ENCODE peak calls at places on chromosomes 16 and 17, in six cellular contexts. R is H9; W is endodermal cell; N is CD4-positive, alpha-beta T cell; E is aorta; D is neural progenitor cell. L is an unnamed sample.
A peak's percentile ranks its signal among the peaks of the same experiment; 100 is the strongest.

GRCh38 chr17:75346906-75347305 is 57.7 kb upstream of the SLC25A19 start:
- DNase-seq in R (peak; percentile 66), W (peak; percentile 90), N (no peak), E (no peak), D (peak; percentile 58), L (no peak)

GRCh38 chr16:75491876-75492275 is 3.4 kb downstream of the CHST6 start:
- DNase-seq in R (peak; percentile 62), W (peak; percentile 76), N (no peak), E (no peak), D (peak; percentile 35), L (no peak)

GRCh38 chr17:82603981-82604448 is 44.2 kb downstream of the WDR45B start:
- DNase-seq in R (no peak), W (no peak), N (no peak), E (peak; percentile 87), D (no peak), L (peak; percentile 90)

GRCh38 chr16:77277141-77277540 is 77.9 kb downstream of the SYCE1L start:
- DNase-seq in R (no peak), W (no peak), N (no peak), E (no peak), D (no peak), L (no peak)

GRCh38 chr17:31744541-31744951 is 114.5 kb downstream of the COPRS start:
- DNase-seq in R (no peak), W (no peak), N (no peak), E (no peak), D (no peak), L (no peak)

GRCh38 chr16:46620265-46621005 is 744 bp downstream of the SHCBP1 start:
- DNase-seq in R (no peak), W (no peak), N (no peak), E (no peak), D (no peak), L (no peak)

GRCh38 chr17:38898291-38898679 is 27.1 kb upstream of the LASP1NB start:
- DNase-seq in R (no peak), W (no peak), N (no peak), E (no peak), D (no peak), L (no peak)

GRCh38 chr16:27829975-27830374 is 233.5 kb downstream of the GSG1L start:
- DNase-seq in R (no peak), W (peak; percentile 1), N (no peak), E (no peak), D (no peak), L (peak; percentile 22)

GRCh38 chr16:17744903-17745581 is 274.3 kb upstream of the XYLT1 start:
- DNase-seq in R (peak; percentile 40), W (peak; percentile 75), N (no peak), E (no peak), D (peak; percentile 76), L (no peak)

GRCh38 chr17:7330099-7331015 is 1.2 kb upstream of the NEURL4 start:
- DNase-seq in R (peak; percentile 96), W (peak; percentile 97), N (no peak), E (peak; percentile 85), D (peak; percentile 92), L (peak; percentile 85)

GRCh38 chr17:80779961-80780380 is 211.7 kb upstream of the CHMP6 start:
- DNase-seq in R (no peak), W (no peak), N (no peak), E (no peak), D (no peak), L (no peak)

GRCh38 chr17:59762022-59762825 is 54.8 kb downstream of the VMP1 start:
- DNase-seq in R (no peak), W (no peak), N (no peak), E (no peak), D (no peak), L (no peak)

GRCh38 chr17:72682597-72682996 is 409.9 kb downstream of the SLC39A11 start:
- DNase-seq in R (no peak), W (no peak), N (no peak), E (no peak), D (no peak), L (no peak)

GRCh38 chr17:48597492-48597774 is 3.9 kb upstream of the HOXB5 start:
- DNase-seq in R (no peak), W (peak; percentile 65), N (no peak), E (no peak), D (no peak), L (no peak)
- H3K27ac ChIP-seq in R (no peak overlapping the region), W (no peak overlapping the region), N (no peak overlapping the region), E (no peak overlapping the region), D (no peak overlapping the region), L (peak overlapping the region; percentile 76)

GRCh38 chr16:35182043-35182677 is 1722.7 kb downstream of the TP53TG3F start:
- DNase-seq in R (no peak), W (no peak), N (no peak), E (no peak), D (no peak), L (no peak)
- H3K9me3 ChIP-seq in R (peaks cover 92% of the 10 kb centered on the region), W (peaks cover 81% of the 10 kb centered on the region), N (peaks cover 9% of the 10 kb centered on the region), E (no peaks in the 10 kb centered on the region), D (peaks cover 16% of the 10 kb centered on the region), L (no peaks in the 10 kb centered on the region)

GRCh38 chr16:55502801-55503366 is 6.0 kb upstream of the LPCAT2 start:
- DNase-seq in R (peak; percentile 32), W (peak; percentile 43), N (no peak), E (peak; percentile 88), D (peak; percentile 25), L (peak; percentile 84)

GRCh38 chr16:55503726-55504553 is 4.9 kb upstream of the LPCAT2 start:
- DNase-seq in R (no peak), W (no peak), N (no peak), E (no peak), D (no peak), L (no peak)

GRCh38 chr16:55499951-55500350 is 8.9 kb upstream of the LPCAT2 start:
- DNase-seq in R (no peak), W (peak; percentile 20), N (no peak), E (peak; percentile 86), D (peak; percentile 49), L (no peak)

GRCh38 chr16:55499281-55499680 is 9.6 kb upstream of the LPCAT2 start:
- DNase-seq in R (no peak), W (no peak), N (no peak), E (no peak), D (no peak), L (no peak)

DNA sequence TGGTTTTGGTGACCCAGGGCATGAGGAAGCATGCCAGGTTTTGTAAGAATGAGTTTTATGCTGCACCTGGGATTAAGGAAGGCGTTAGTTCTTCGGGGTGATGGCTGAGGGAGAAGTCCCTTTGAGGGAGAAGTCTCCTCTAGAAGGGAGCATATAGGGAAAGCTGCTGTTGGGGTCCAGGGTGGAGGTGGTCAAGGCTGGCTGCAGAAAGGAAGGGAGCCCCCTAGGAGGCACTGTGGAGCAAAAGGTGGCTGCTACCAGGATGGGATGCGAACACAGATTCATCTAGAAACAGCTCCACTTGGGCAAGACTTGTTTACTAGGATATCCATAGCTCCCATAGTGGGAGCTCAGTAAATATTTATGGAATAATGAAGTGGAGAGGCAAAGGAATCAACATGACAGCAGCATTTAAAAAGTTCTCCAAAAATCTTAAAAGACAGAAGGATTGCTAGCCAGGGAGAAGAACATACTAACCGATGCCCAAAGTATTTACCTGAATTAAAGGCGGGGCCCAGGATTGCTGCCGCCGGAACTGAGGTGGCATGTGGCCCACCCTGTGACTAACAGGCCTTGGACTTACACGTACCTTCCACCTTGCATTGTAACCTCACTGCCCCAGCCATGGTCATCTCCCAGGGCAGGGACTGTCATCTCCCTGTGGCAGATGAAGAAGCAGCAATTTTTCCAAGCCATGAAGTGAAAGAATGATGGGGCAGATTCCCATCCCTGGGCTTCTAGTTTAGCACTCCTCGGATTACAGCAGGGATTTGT is 7.1 kb upstream of the LPCAT2 start:
- DNase-seq in R (peak; percentile 48), W (peak; percentile 83), N (no peak), E (no peak), D (peak; percentile 28), L (no peak)
- H3K27ac ChIP-seq in R (no peak overlapping the region), W (no peak overlapping the region), N (no peak overlapping the region), E (no peak overlapping the region), D (no peak overlapping the region), L (no peak overlapping the region)

DNA sequence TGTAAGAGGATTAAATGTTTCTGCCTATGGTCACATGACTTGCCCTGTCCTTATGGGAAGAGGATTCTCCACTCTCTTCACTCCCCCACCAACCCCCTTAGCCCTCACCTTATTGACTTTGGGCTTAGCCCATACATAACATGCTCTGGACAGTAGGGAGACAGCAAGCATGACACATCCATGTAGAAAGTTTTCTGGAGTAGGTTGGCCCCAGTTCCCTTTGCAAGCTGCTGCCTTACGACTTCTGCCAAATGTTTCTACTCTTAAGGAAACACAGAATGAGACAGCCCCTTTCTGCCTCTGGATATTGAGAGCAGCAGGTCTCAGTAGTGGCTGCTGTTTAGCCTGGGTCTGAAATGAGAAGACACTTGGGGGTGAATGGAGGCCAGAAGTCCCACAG is 282.1 kb downstream of the MAP2K6 start:
- DNase-seq in R (no peak), W (no peak), N (no peak), E (no peak), D (no peak), L (no peak)
- H3K9me3 ChIP-seq in R (peaks cover 6% of the 10 kb centered on the region), W (peaks cover 20% of the 10 kb centered on the region), N (peaks cover 8% of the 10 kb centered on the region), E (peaks cover 2% of the 10 kb centered on the region), D (no peaks in the 10 kb centered on the region), L (no peaks in the 10 kb centered on the region)

GRCh38 chr17:17831208-17832039 is 5.4 kb downstream of the SREBF1 start:
- DNase-seq in R (no peak), W (no peak), N (no peak), E (no peak), D (no peak), L (no peak)
- H3K27ac ChIP-seq in R (no peak overlapping the region), W (peak overlapping the region; percentile 47), N (no peak overlapping the region), E (no peak overlapping the region), D (no peak overlapping the region), L (peak overlapping the region; percentile 17)

GRCh38 chr17:51441431-51441830 is 181.1 kb downstream of the UTP18 start:
- DNase-seq in R (no peak), W (peak; percentile 20), N (no peak), E (no peak), D (no peak), L (no peak)
- H3K9me3 ChIP-seq in R (no peaks in the 10 kb centered on the region), W (no peaks in the 10 kb centered on the region), N (no peaks in the 10 kb centered on the region), E (peaks cover 1% of the 10 kb centered on the region), D (no peaks in the 10 kb centered on the region), L (no peaks in the 10 kb centered on the region)

GRCh38 chr17:27576429-27577123 is 54.4 kb upstream of the LGALS9 start:
- DNase-seq in R (no peak), W (peak; percentile 47), N (no peak), E (no peak), D (no peak), L (no peak)

GRCh38 chr17:27575100-27575911 is 55.7 kb upstream of the LGALS9 start:
- DNase-seq in R (no peak), W (peak; percentile 38), N (no peak), E (no peak), D (no peak), L (no peak)

GRCh38 chr17:27573971-27574525 is 56.9 kb upstream of the LGALS9 start:
- DNase-seq in R (no peak), W (peak; percentile 56), N (no peak), E (no peak), D (no peak), L (no peak)

GRCh38 chr17:27577124-27577761 is 53.7 kb upstream of the LGALS9 start:
- DNase-seq in R (peak; percentile 57), W (peak; percentile 77), N (no peak), E (no peak), D (peak; percentile 60), L (no peak)

DNA sequence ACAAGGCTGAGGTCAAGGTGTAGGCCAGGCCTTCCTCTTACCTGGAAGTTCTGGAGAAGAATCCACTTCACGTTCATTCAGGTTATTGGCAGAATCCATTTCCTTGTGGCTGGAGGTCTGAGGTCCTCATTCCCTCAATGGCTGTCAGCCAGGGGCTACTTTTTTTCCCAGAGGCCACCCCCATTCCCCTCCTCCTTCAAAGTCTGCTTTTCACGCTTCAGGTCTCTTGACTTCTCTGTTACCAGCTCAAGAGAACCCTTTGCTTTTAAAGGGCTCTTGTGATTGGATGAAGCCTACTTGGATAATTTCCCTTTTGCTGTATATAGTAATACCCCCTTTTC is 55.1 kb upstream of the LGALS9 start:
- DNase-seq in R (no peak), W (no peak), N (no peak), E (no peak), D (no peak), L (no peak)
- H3K27ac ChIP-seq in R (no peak overlapping the region), W (no peak overlapping the region), N (no peak overlapping the region), E (no peak overlapping the region), D (no peak overlapping the region), L (no peak overlapping the region)